ENCODE peak calls at places on chromosomes 6 and 20, in six cellular contexts. W is cardiac fibroblast, G is ovary, P is pancreas, F is SK-N-SH, I is left lung. M is an unnamed sample.

GRCh38 chr20:22866757-22867425 is 168.2 kb upstream of the SSTR4 start:
- DNase-seq in G (no peak), F (no peak), W (peak), I (no peak), P (no peak), M (no peak)

GRCh38 chr6:38935051-38935450 is 113.5 kb upstream of the GLP1R start:
- DNase-seq in G (no peak), I (no peak), W (no peak), P (no peak), F (no peak), M (no peak)

GRCh38 chr20:48584391-48585249 is 243.2 kb downstream of the PREX1 start:
- DNase-seq in P (no peak), F (no peak), G (no peak), W (no peak), I (no peak), M (no peak)

GRCh38 chr6:32196682-32197616 is 4.5 kb upstream of the GPSM3 start:
- DNase-seq in P (peak), W (peak), G (peak), I (no peak), F (peak), M (no peak)

GRCh38 chr6:35669441-35669776 is 19.3 kb downstream of the FKBP5 start:
- DNase-seq in I (no peak), F (no peak), W (peak), P (no peak), G (no peak), M (no peak)

GRCh38 chr20:51966296-51966971 is 164.1 kb upstream of the SALL4 start:
- DNase-seq in W (peak), I (peak), P (peak), G (no peak), F (peak), M (peak)

GRCh38 chr20:62063981-62064787 is 1.5 kb downstream of the TAF4 start:
- DNase-seq in P (peak), F (peak), I (no peak), G (peak), W (no peak), M (no peak)

GRCh38 chr6:138512615-138513014 is 13.3 kb upstream of the NHSL1 start:
- DNase-seq in P (no peak), F (no peak), G (no peak), I (no peak), W (no peak), M (no peak)

GRCh38 chr20:56358600-56359211 is at the start of gene FAM210B:
- DNase-seq in F (peak), P (peak), G (peak), I (peak), W (peak), M (peak)

GRCh38 chr6:89313006-89313405 is 2.1 kb downstream of the GABRR2 start:
- DNase-seq in P (no peak), F (peak), W (peak), G (no peak), I (no peak), M (no peak)

GRCh38 chr20:18316166-18316565 is 27.8 kb downstream of the ZNF133 start:
- DNase-seq in G (no peak), P (no peak), I (no peak), F (no peak), W (no peak), M (no peak)

GRCh38 chr6:5723905-5724691 is 282.6 kb downstream of the NRN1 start:
- DNase-seq in I (peak), W (no peak), F (no peak), P (peak), G (no peak), M (peak)

GRCh38 chr6:151240861-151241642 is 1.3 kb downstream of the AKAP12 start:
- DNase-seq in F (peak), I (peak), P (peak), W (peak), G (peak), M (peak)

GRCh38 chr6:4615891-4616290 is 160.3 kb upstream of the CDYL start:
- DNase-seq in G (no peak), F (no peak), I (no peak), W (peak), P (no peak), M (no peak)

GRCh38 chr6:168713839-168714238 is 272.9 kb downstream of the SMOC2 start:
- DNase-seq in F (peak), W (peak), G (no peak), I (peak), P (peak), M (no peak)

GRCh38 chr20:38005866-38006265 is 27.4 kb downstream of the TTI1 start:
- DNase-seq in P (no peak), I (no peak), G (no peak), F (no peak), W (no peak), M (no peak)

GRCh38 chr6:30227242-30227722 is 14.1 kb upstream of the TRIM26 start:
- DNase-seq in G (no peak), W (no peak), P (no peak), I (no peak), F (no peak), M (no peak)

GRCh38 chr6:12012231-12012565 is at the start of gene HIVEP1:
- DNase-seq in W (peak), I (peak), F (peak), G (peak), P (peak), M (peak)

GRCh38 chr20:57717797-57718196 is 8.0 kb upstream of the PMEPA1 start:
- DNase-seq in P (no peak), I (no peak), W (no peak), F (no peak), G (no peak), M (no peak)

GRCh38 chr6:118660218-118660569 is 8.8 kb upstream of the CEP85L start:
- DNase-seq in P (peak), G (no peak), I (no peak), F (peak), W (peak), M (no peak)

GRCh38 chr6:10385512-10386132 is 29.3 kb downstream of the TFAP2A start:
- DNase-seq in P (no peak), F (no peak), I (no peak), W (no peak), G (no peak), M (no peak)

GRCh38 chr6:133359256-133359655 is 118.1 kb downstream of the EYA4 start:
- DNase-seq in F (no peak), P (no peak), W (peak), I (no peak), G (no peak), M (no peak)

GRCh38 chr6:7106215-7106751 is 1.5 kb upstream of the RREB1 start:
- DNase-seq in W (peak), I (no peak), F (no peak), P (no peak), G (no peak), M (no peak)

GRCh38 chr20:2197166-2197565 is 95.5 kb downstream of the STK35 start:
- DNase-seq in F (no peak), I (no peak), W (no peak), P (no peak), G (no peak), M (no peak)

GRCh38 chr6:168597471-168597875 is 156.5 kb downstream of the SMOC2 start:
- DNase-seq in P (no peak), G (no peak), I (no peak), F (no peak), W (no peak), M (no peak)

GRCh38 chr20:31801511-31801910 is 17.6 kb upstream of the MYLK2 start:
- DNase-seq in W (no peak), F (no peak), G (no peak), I (no peak), P (no peak), M (no peak)

GRCh38 chr6:69349776-69350175 is 447.0 kb downstream of the LMBRD1 start:
- DNase-seq in G (no peak), F (no peak), I (no peak), P (no peak), W (no peak), M (no peak)

GRCh38 chr6:32885698-32886286 is 31.8 kb downstream of the PSMB9 start:
- DNase-seq in I (no peak), P (no peak), G (no peak), W (peak), F (peak), M (peak)

DNA sequence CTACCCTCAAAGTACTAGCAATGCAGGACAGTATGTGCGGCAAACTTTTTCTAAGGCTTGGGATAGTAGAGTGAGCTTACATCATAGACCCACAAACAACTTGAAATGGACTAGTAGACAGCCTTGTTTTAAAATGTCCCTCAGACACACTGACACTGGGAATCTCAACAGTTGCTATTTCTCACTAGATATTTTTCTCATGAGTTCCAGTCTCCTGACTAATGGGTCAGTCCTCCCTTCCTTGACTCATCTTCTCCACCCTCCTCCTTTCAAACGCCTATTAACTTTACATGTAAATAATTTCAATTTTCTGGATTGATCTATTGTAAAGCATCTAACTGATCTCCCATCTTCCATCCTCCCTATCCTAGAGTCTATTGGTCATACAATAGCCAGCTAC is 308.3 kb upstream of the PREP start:
- DNase-seq in G (no peak), F (no peak), I (no peak), P (no peak), W (no peak), M (no peak)
- H3K4me3 ChIP-seq in G (no peak), F (no peak), I (no peak), P (no peak), W (no peak), M (no peak)

GRCh38 chr6:162344301-162344700 is 383.3 kb downstream of the PRKN start:
- DNase-seq in P (no peak), F (no peak), I (no peak), W (no peak), G (no peak), M (no peak)

GRCh38 chr6:162344935-162345599 is 382.5 kb downstream of the PRKN start:
- DNase-seq in G (no peak), F (no peak), W (peak), P (no peak), I (no peak), M (no peak)

GRCh38 chr6:162343902-162344226 is 383.7 kb downstream of the PRKN start:
- DNase-seq in F (no peak), G (no peak), P (peak), W (peak), I (no peak), M (no peak)

GRCh38 chr6:162337412-162337811 is 390.2 kb downstream of the PRKN start:
- DNase-seq in W (no peak), G (no peak), P (no peak), F (no peak), I (no peak), M (no peak)

GRCh38 chr6:162343196-162343901 is 384.2 kb downstream of the PRKN start:
- DNase-seq in G (no peak), P (no peak), W (no peak), F (peak), I (no peak), M (no peak)
- TF ChIP-seq CTCF in G (no peak), P (no peak), W (no peak), F (no peak), I (no peak), M (no peak)

GRCh38 chr6:3455121-3455489 is 1.7 kb downstream of the SLC22A23 start:
- DNase-seq in I (no peak), P (no peak), F (no peak), W (no peak), G (no peak), M (peak)
- H3K4me3 ChIP-seq in I (peak), P (peak), F (no peak), W (peak), G (peak), M (no peak)

DNA sequence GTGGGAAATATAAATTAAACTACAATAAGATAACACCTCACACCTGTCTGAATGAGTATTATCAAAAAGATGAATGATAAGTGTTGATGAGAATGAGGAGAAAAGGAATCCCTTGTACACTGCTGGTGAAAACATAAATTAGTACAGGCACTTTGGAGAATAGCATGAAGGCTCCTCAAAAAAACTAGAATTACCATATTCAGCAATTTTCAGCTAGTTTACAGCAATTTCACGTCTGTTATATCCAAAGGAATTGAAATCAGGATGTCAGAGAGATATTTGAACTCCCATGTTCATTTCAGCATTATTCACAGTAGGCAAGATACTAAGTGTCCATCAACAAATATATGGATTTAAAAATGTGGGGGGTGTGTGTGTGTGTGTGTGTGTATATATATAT is 292.6 kb downstream of the CLVS2 start:
- DNase-seq in G (no peak), I (no peak), F (no peak), W (no peak), P (no peak), M (no peak)
- TF ChIP-seq CTCF in G (no peak), I (no peak), F (no peak), W (no peak), P (no peak), M (no peak)

DNA sequence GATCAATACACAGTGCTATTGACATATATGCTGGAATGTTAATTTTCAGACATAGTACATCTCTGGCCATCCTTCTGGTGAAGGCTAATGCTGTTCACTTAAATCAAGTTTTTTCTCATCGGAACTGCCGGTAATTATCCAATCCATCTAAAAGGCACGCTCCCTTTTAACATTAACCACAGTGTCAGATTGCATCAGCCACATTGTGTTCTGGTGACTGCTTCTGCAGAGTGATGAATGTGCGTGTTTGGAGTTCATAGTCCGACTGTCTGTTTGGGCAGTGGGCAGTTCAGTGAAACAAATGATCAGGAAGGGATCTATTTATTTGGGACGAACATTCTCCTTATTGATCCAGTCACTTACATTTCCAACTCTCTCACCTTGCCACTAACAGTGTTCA is 49.5 kb downstream of the SOBP start:
- DNase-seq in P (no peak), G (no peak), W (no peak), F (peak), I (no peak), M (no peak)
- H3K4me3 ChIP-seq in P (no peak), G (no peak), W (no peak), F (no peak), I (no peak), M (no peak)

GRCh38 chr6:158808442-158808833 is 10.7 kb downstream of the EZR start:
- DNase-seq in F (no peak), W (no peak), P (no peak), G (no peak), I (no peak), M (no peak)
- TF ChIP-seq CTCF in F (no peak), W (no peak), P (no peak), G (no peak), I (no peak), M (no peak)

GRCh38 chr6:436308-437041 is 44.9 kb downstream of the IRF4 start:
- DNase-seq in F (peak), P (no peak), W (peak), I (no peak), G (no peak), M (no peak)
- H3K4me3 ChIP-seq in F (no peak), P (no peak), W (no peak), I (no peak), G (no peak), M (no peak)